ENCODE peak calls at places on chromosomes 2 and 18, in four cellular contexts. One of them, this sample, is unnamed.

GRCh38 chr2:99984781-99985525 is 157.4 kb downstream of the AFF3 start:
- DNase-seq in WTC11: no peak
- DNase-seq in GM12878: no peak
- DNase-seq in K562: no peak
- DNase-seq in this sample: no peak

GRCh38 chr2:25825238-25825637 is 53.0 kb downstream of the ASXL2 start:
- DNase-seq in K562: no peak
- DNase-seq in WTC11: no peak
- DNase-seq in GM12878: no peak
- DNase-seq in this sample: no peak

GRCh38 chr2:168002021-168002553 is 245.3 kb downstream of the STK39 start:
- DNase-seq in GM12878: peak; percentile 15
- DNase-seq in WTC11: no peak
- DNase-seq in K562: no peak
- DNase-seq in this sample: no peak

GRCh38 chr2:232261776-232262175 is 116.8 kb upstream of the ALPP start:
- DNase-seq in WTC11: no peak
- DNase-seq in GM12878: no peak
- DNase-seq in K562: no peak
- DNase-seq in this sample: no peak

GRCh38 chr2:181430406-181431199 is 26.6 kb upstream of the ITGA4 start:
- DNase-seq in GM12878: no peak
- DNase-seq in K562: no peak
- DNase-seq in WTC11: no peak
- DNase-seq in this sample: no peak

GRCh38 chr18:56637897-56638231 is 528 bp downstream of the TXNL1 start:
- DNase-seq in K562: peak; percentile 12
- DNase-seq in GM12878: no peak
- DNase-seq in WTC11: peak; percentile 14
- DNase-seq in this sample: no peak

GRCh38 chr2:128472789-128473174 is 154.1 kb upstream of the HS6ST1 start:
- DNase-seq in GM12878: no peak
- DNase-seq in K562: no peak
- DNase-seq in WTC11: no peak
- DNase-seq in this sample: no peak

GRCh38 chr18:49727816-49728215 is 85.5 kb downstream of the ACAA2 start:
- DNase-seq in WTC11: no peak
- DNase-seq in GM12878: no peak
- DNase-seq in K562: no peak
- DNase-seq in this sample: no peak

GRCh38 chr2:67268806-67269205 is 128.3 kb upstream of the ETAA1 start:
- DNase-seq in WTC11: no peak
- DNase-seq in K562: no peak
- DNase-seq in GM12878: no peak
- DNase-seq in this sample: no peak

GRCh38 chr2:153235516-153235915 is 243.0 kb downstream of the RPRM start:
- DNase-seq in GM12878: peak; percentile 57
- DNase-seq in K562: no peak
- DNase-seq in WTC11: no peak
- DNase-seq in this sample: no peak

GRCh38 chr2:164841719-164842623 is at the start of gene COBLL1:
- DNase-seq in WTC11: peak; percentile 94
- DNase-seq in K562: peak; percentile 39
- DNase-seq in GM12878: no peak
- DNase-seq in this sample: peak; percentile 84

GRCh38 chr2:180776924-180777323 is 203.5 kb upstream of the UBE2E3 start:
- DNase-seq in GM12878: no peak
- DNase-seq in K562: no peak
- DNase-seq in WTC11: no peak
- DNase-seq in this sample: no peak

GRCh38 chr2:86015699-86016098 is 90.0 kb downstream of the POLR1A start:
- DNase-seq in K562: no peak
- DNase-seq in WTC11: no peak
- DNase-seq in GM12878: no peak
- DNase-seq in this sample: no peak

GRCh38 chr2:118881490-118882129 is 34.2 kb upstream of the EN1 start:
- DNase-seq in K562: peak; percentile 71
- DNase-seq in GM12878: no peak
- DNase-seq in WTC11: peak; percentile 84
- DNase-seq in this sample: peak; percentile 62

GRCh38 chr2:21095178-21095577 is 28.6 kb upstream of the TDRD15 start:
- DNase-seq in K562: no peak
- DNase-seq in GM12878: no peak
- DNase-seq in WTC11: no peak
- DNase-seq in this sample: peak; percentile 36

GRCh38 chr2:198975779-198976178 is 482.0 kb downstream of the SATB2 start:
- DNase-seq in K562: no peak
- DNase-seq in GM12878: no peak
- DNase-seq in WTC11: no peak
- DNase-seq in this sample: no peak

GRCh38 chr2:15810451-15811150 is 129.7 kb upstream of the MYCN start:
- DNase-seq in WTC11: no peak
- DNase-seq in GM12878: no peak
- DNase-seq in K562: no peak
- DNase-seq in this sample: no peak
- TF ChIP-seq ETV6 in WTC11: no peak
- TF ChIP-seq ETV6 in GM12878: no peak
- TF ChIP-seq ETV6 in K562: no peak
- TF ChIP-seq ETV6 in this sample: no peak

GRCh38 chr2:9001229-9001628 is 2.3 kb downstream of the MBOAT2 start:
- DNase-seq in K562: no peak
- DNase-seq in GM12878: no peak
- DNase-seq in WTC11: no peak
- DNase-seq in this sample: no peak

GRCh38 chr2:9000442-9000841 is 3.0 kb downstream of the MBOAT2 start:
- DNase-seq in K562: no peak
- DNase-seq in GM12878: no peak
- DNase-seq in WTC11: no peak
- DNase-seq in this sample: no peak

GRCh38 chr2:8998418-8998817 is 5.1 kb downstream of the MBOAT2 start:
- DNase-seq in GM12878: no peak
- DNase-seq in WTC11: no peak
- DNase-seq in K562: peak; percentile 24
- DNase-seq in this sample: no peak

GRCh38 chr2:8999047-8999446 is 4.4 kb downstream of the MBOAT2 start:
- DNase-seq in GM12878: no peak
- DNase-seq in K562: no peak
- DNase-seq in WTC11: no peak
- DNase-seq in this sample: no peak

DNA sequence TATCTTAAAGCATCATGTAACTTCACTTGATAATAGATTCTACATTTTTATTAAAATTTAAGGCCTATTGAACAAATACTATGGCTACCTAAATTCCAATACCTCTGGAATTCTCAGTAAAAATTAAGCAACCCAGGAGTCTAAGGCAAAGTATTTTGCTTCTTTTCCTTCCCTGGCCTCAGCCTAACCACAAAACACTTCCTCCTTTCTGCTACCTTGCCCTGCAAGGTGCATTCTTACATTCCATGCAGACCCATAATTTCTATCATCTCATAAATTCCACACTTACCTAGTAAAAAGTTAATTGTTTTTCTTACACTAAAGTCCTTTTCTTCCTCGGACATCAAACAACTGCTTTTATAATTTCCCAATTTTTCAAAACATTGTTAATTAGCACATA is 3.7 kb downstream of the MBOAT2 start:
- DNase-seq in WTC11: no peak
- DNase-seq in K562: no peak
- DNase-seq in GM12878: no peak
- DNase-seq in this sample: no peak
- TF ChIP-seq ETV6 in WTC11: no peak
- TF ChIP-seq ETV6 in K562: no peak
- TF ChIP-seq ETV6 in GM12878: no peak
- TF ChIP-seq ETV6 in this sample: no peak

GRCh38 chr2:191892391-191892790 is 45.5 kb upstream of the CAVIN2 start:
- DNase-seq in GM12878: no peak
- DNase-seq in K562: no peak
- DNase-seq in WTC11: no peak
- DNase-seq in this sample: no peak

GRCh38 chr2:191899442-191899841 is 52.6 kb upstream of the CAVIN2 start:
- DNase-seq in WTC11: no peak
- DNase-seq in K562: no peak
- DNase-seq in GM12878: no peak
- DNase-seq in this sample: no peak

GRCh38 chr2:191895743-191896142 is 48.9 kb upstream of the CAVIN2 start:
- DNase-seq in GM12878: no peak
- DNase-seq in WTC11: no peak
- DNase-seq in K562: no peak
- DNase-seq in this sample: no peak

GRCh38 chr2:191895195-191895594 is 48.3 kb upstream of the CAVIN2 start:
- DNase-seq in K562: no peak
- DNase-seq in GM12878: no peak
- DNase-seq in WTC11: no peak
- DNase-seq in this sample: no peak

GRCh38 chr2:191894681-191895147 is 47.8 kb upstream of the CAVIN2 start:
- DNase-seq in WTC11: no peak
- DNase-seq in K562: no peak
- DNase-seq in GM12878: no peak
- DNase-seq in this sample: no peak
- TF ChIP-seq ETV6 in WTC11: no peak
- TF ChIP-seq ETV6 in K562: no peak
- TF ChIP-seq ETV6 in GM12878: no peak
- TF ChIP-seq ETV6 in this sample: no peak

GRCh38 chr2:197088694-197089093 is 162.2 kb upstream of the PGAP1 start:
- DNase-seq in K562: no peak
- DNase-seq in GM12878: no peak
- DNase-seq in WTC11: no peak
- DNase-seq in this sample: no peak
- TF ChIP-seq ETV6 in K562: no peak
- TF ChIP-seq ETV6 in GM12878: no peak
- TF ChIP-seq ETV6 in WTC11: no peak
- TF ChIP-seq ETV6 in this sample: no peak

This sample was measured in HepG2.